ENCODE peak calls at places on chromosomes 12 and 14, in eight cellular contexts. V is CD4-positive, alpha-beta memory T cell; M is CD8-positive, alpha-beta memory T cell; U is BJ; Y is mesenchymal stem cell; A is aorta; Q is PC-3; P is H7. X is an unnamed sample.

GRCh38 chr12:87820524-87821194 is 208.5 kb downstream of the C12orf50 start:
- DNase-seq in Q (peak; percentile 66), P (no peak), V (no peak), Y (peak; percentile 18), M (no peak), U (no peak), A (no peak), X (no peak)

GRCh38 chr12:2648406-2648805 is 146.4 kb upstream of the FKBP4 start:
- DNase-seq in P (no peak), Q (no peak), A (peak; percentile 11), M (no peak), U (no peak), V (no peak), Y (no peak), X (no peak)

GRCh38 chr12:132544173-132544468 is 54.2 kb downstream of the FBRSL1 start:
- DNase-seq in P (no peak), M (no peak), Y (no peak), Q (no peak), V (no peak), A (no peak), U (no peak), X (no peak)

GRCh38 chr12:78101946-78102635 is 271.4 kb downstream of the NAV3 start:
- DNase-seq in Q (peak; percentile 25), A (no peak), Y (no peak), U (no peak), M (no peak), V (no peak), P (no peak), X (no peak)

GRCh38 chr14:54387328-54387727 is 9.5 kb upstream of the CDKN3 start:
- DNase-seq in M (no peak), U (no peak), P (no peak), V (no peak), A (no peak), Y (no peak), Q (no peak), X (no peak)

GRCh38 chr14:61558271-61558670 is 137.0 kb upstream of the HIF1A start:
- DNase-seq in M (no peak), P (no peak), Q (no peak), Y (no peak), V (no peak), A (no peak), U (no peak), X (no peak)

GRCh38 chr12:18983854-18984253 is 145.7 kb upstream of the PLEKHA5 start:
- DNase-seq in Y (no peak), P (no peak), V (no peak), A (no peak), Q (no peak), U (no peak), M (no peak), X (no peak)

GRCh38 chr12:126926023-126926600 is 1340.9 kb upstream of the TMEM132C start:
- DNase-seq in M (no peak), Q (peak; percentile 57), Y (no peak), A (no peak), P (peak; percentile 18), V (no peak), U (no peak), X (no peak)

GRCh38 chr12:16344269-16344668 is 3.2 kb upstream of the MGST1 start:
- DNase-seq in A (no peak), V (no peak), Y (no peak), U (no peak), P (no peak), M (no peak), Q (peak; percentile 31), X (no peak)

GRCh38 chr12:77339610-77340009 is 274.2 kb upstream of the E2F7 start:
- DNase-seq in Y (no peak), V (no peak), A (no peak), P (no peak), M (no peak), Q (peak; percentile 69), U (no peak), X (no peak)

GRCh38 chr12:103369929-103370328 is 125.8 kb downstream of the C12orf42 start:
- DNase-seq in A (no peak), Q (no peak), V (no peak), Y (no peak), P (no peak), M (no peak), U (no peak), X (no peak)

GRCh38 chr12:29673346-29673745 is 110.4 kb downstream of the TMTC1 start:
- DNase-seq in M (no peak), V (no peak), A (no peak), P (no peak), U (no peak), Q (peak; percentile 74), Y (no peak), X (no peak)

GRCh38 chr14:101476258-101476930 is 84.9 kb upstream of the DIO3 start:
- DNase-seq in Y (no peak), U (no peak), A (no peak), P (no peak), V (no peak), Q (peak; percentile 45), M (no peak), X (no peak)

GRCh38 chr14:52026921-52027320 is 37.6 kb downstream of the RTRAF start:
- DNase-seq in P (no peak), U (no peak), M (no peak), V (no peak), A (no peak), Q (no peak), Y (no peak), X (no peak)

GRCh38 chr14:73238262-73238852 is 1.1 kb downstream of the PAPLN start:
- DNase-seq in Q (peak; percentile 90), M (no peak), P (no peak), U (no peak), A (no peak), Y (peak; percentile 69), V (no peak), X (no peak)

GRCh38 chr14:52327374-52328226 is 13.5 kb downstream of the PTGER2 start:
- DNase-seq in U (peak; percentile 15), P (no peak), M (no peak), V (no peak), A (no peak), Y (peak; percentile 92), Q (peak; percentile 70), X (no peak)

GRCh38 chr12:51886021-51886710 is 1.7 kb upstream of the ANKRD33 start:
- DNase-seq in M (peak; percentile 28), P (peak; percentile 63), Y (peak; percentile 99), A (peak; percentile 91), Q (peak; percentile 83), U (peak; percentile 88), V (peak; percentile 45), X (peak; percentile 55)

GRCh38 chr12:1234073-1234472 is 243.1 kb downstream of the ERC1 start:
- DNase-seq in Q (peak; percentile 50), U (no peak), Y (peak; percentile 15), P (no peak), A (no peak), V (no peak), M (no peak), X (no peak)

GRCh38 chr14:106419432-106419831 is 893.0 kb downstream of the TMEM121 start:
- DNase-seq in U (no peak), Y (no peak), A (no peak), V (peak; percentile 27), M (no peak), Q (no peak), P (no peak), X (no peak)

GRCh38 chr12:75480469-75480949 is at the start of gene GLIPR1:
- DNase-seq in P (no peak), M (peak; percentile 77), A (peak; percentile 88), Y (peak; percentile 98), V (peak; percentile 85), U (peak; percentile 95), Q (peak; percentile 95), X (peak; percentile 70)

GRCh38 chr12:75481013-75481705 is 604 bp downstream of the GLIPR1 start:
- DNase-seq in Y (peak; percentile 43), P (no peak), Q (no peak), A (no peak), M (no peak), U (no peak), V (no peak), X (no peak)

GRCh38 chr12:75481774-75482173 is 1.2 kb downstream of the GLIPR1 start:
- DNase-seq in A (no peak), M (no peak), P (no peak), Q (no peak), U (no peak), V (no peak), Y (peak; percentile 60), X (no peak)

GRCh38 chr12:75478395-75478794 is 2.2 kb upstream of the GLIPR1 start:
- DNase-seq in M (peak; percentile 67), Q (no peak), U (no peak), A (no peak), V (peak; percentile 84), P (no peak), Y (peak; percentile 46), X (peak; percentile 54)

GRCh38 chr12:75479963-75480461 is 543 bp upstream of the GLIPR1 start:
- DNase-seq in U (peak; percentile 76), P (no peak), V (no peak), Y (no peak), A (no peak), M (peak; percentile 61), Q (peak; percentile 49), X (no peak)
- H3K4me3 ChIP-seq in U (peak overlapping the region; percentile 42), P (no peak overlapping the region), V (peak overlapping the region; percentile 74), Y (peak overlapping the region; percentile 87), A (peak overlapping the region; percentile 100), M (peak overlapping the region; percentile 80), Q (peak overlapping the region; percentile 67), X (peak overlapping the region; percentile 51)

DNA sequence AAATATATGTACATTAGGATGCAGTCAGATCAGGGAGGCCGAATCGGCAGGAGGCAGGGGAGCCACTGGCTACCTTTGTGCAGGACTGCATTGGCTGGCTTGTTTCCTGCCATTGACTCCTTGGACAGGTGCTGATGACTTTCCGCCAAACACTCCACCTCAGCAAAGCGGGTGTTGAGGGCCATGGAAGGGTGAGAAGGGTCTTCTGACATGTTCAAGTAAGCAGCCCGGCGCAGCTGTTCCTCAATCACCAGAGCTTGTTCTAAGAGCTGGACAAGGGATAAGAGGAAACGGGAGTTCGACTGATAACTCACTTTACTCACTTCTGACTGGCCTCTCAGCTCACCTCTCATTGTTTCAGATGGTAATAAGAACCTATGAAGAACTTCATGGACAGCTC is 4.9 kb upstream of the NOP2 start:
- DNase-seq in U (no peak), V (no peak), A (no peak), Q (no peak), P (no peak), M (no peak), Y (no peak), X (no peak)
- H3K36me3 ChIP-seq in U (peaks cover 33% of the 10 kb centered on the region), V (peaks cover 51% of the 10 kb centered on the region), A (peaks cover 3% of the 10 kb centered on the region), Q (peaks cover 47% of the 10 kb centered on the region), P (peaks cover 48% of the 10 kb centered on the region), M (peaks cover 46% of the 10 kb centered on the region), Y (peaks cover 73% of the 10 kb centered on the region), X (peaks cover 42% of the 10 kb centered on the region)

GRCh38 chr14:23308721-23309445 is 2.2 kb downstream of the BCL2L2 start:
- DNase-seq in Q (no peak), V (no peak), Y (no peak), A (no peak), M (no peak), U (no peak), P (no peak), X (no peak)
- H3K4me3 ChIP-seq in Q (peak overlapping the region; percentile 86), V (no peak overlapping the region), Y (peak overlapping the region; percentile 86), A (no peak overlapping the region), M (no peak overlapping the region), U (no peak overlapping the region), P (no peak overlapping the region), X (no peak overlapping the region)

DNA sequence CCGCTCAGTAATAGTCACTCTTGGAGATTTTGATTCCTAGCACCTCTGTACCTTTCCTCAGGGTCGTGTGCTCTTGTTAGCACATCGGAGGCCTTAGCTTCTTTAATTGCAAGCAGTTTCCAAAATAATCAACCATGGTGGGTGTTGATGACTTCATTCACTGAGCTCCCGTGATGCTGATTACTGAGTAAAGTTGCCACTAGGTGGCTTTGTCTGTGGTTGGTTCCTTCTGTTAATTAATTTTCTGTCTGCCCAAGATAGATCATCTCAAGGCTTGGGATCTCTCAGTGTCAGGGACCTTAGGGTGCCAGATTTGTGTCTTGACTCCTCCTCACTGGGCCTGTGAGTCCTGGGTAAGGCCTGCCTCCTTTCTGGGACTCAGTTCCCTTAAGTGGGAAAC is 54.3 kb downstream of the PTPN11 start:
- DNase-seq in Y (peak; percentile 16), P (no peak), M (no peak), Q (peak; percentile 9), A (no peak), U (no peak), V (no peak), X (no peak)
- H3K36me3 ChIP-seq in Y (peaks cover 27% of the 10 kb centered on the region), P (peaks cover 9% of the 10 kb centered on the region), M (peaks cover 25% of the 10 kb centered on the region), Q (peaks cover 37% of the 10 kb centered on the region), A (peaks cover 12% of the 10 kb centered on the region), U (peaks cover 10% of the 10 kb centered on the region), V (peaks cover 42% of the 10 kb centered on the region), X (peaks cover 29% of the 10 kb centered on the region)

X was measured in CD8-positive, alpha-beta T cell.